ENCODE peak calls at places on chromosomes 6 and 20, in five cellular contexts. One of them, this sample, is unnamed.

GRCh38 chr20:46787986-46788762 is 78.7 kb downstream of the SLC2A10 start:
- DNase-seq in H1: no peak
- DNase-seq in HepG2: no peak
- DNase-seq in K562: no peak
- DNase-seq in GM12878: no peak
- DNase-seq in this sample: no peak

GRCh38 chr6:145749632-145750031 is 14.3 kb upstream of the EPM2A start:
- DNase-seq in H1: no peak
- DNase-seq in HepG2: peak
- DNase-seq in K562: peak
- DNase-seq in GM12878: no peak
- DNase-seq in this sample: no peak

GRCh38 chr20:46995561-46996142 is 101.0 kb downstream of the EYA2 start:
- DNase-seq in H1: no peak
- DNase-seq in HepG2: no peak
- DNase-seq in K562: no peak
- DNase-seq in GM12878: peak
- DNase-seq in this sample: no peak

GRCh38 chr6:96611342-96611964 is 48.5 kb downstream of the FHL5 start:
- DNase-seq in H1: no peak
- DNase-seq in HepG2: no peak
- DNase-seq in K562: no peak
- DNase-seq in GM12878: no peak
- DNase-seq in this sample: no peak

GRCh38 chr6:137401058-137401457 is 93.1 kb downstream of the OLIG3 start:
- DNase-seq in H1: no peak
- DNase-seq in HepG2: no peak
- DNase-seq in K562: no peak
- DNase-seq in GM12878: no peak
- DNase-seq in this sample: no peak

GRCh38 chr6:166987930-166988329 is 11.3 kb upstream of the CEP43 start:
- DNase-seq in H1: no peak
- DNase-seq in HepG2: no peak
- DNase-seq in K562: no peak
- DNase-seq in GM12878: no peak
- DNase-seq in this sample: no peak

GRCh38 chr6:19842030-19842429 is 4.9 kb downstream of the ID4 start:
- DNase-seq in H1: no peak
- DNase-seq in HepG2: no peak
- DNase-seq in K562: no peak
- DNase-seq in GM12878: no peak
- DNase-seq in this sample: no peak

GRCh38 chr6:5730586-5731263 is 276.0 kb downstream of the NRN1 start:
- DNase-seq in H1: no peak
- DNase-seq in HepG2: no peak
- DNase-seq in K562: no peak
- DNase-seq in GM12878: no peak
- DNase-seq in this sample: no peak

GRCh38 chr20:5784735-5785134 is 34.5 kb downstream of the SHLD1 start:
- DNase-seq in H1: no peak
- DNase-seq in HepG2: no peak
- DNase-seq in K562: peak
- DNase-seq in GM12878: no peak
- DNase-seq in this sample: no peak

GRCh38 chr6:157198425-157199279 is 124.7 kb downstream of the TMEM242 start:
- DNase-seq in H1: no peak
- DNase-seq in HepG2: no peak
- DNase-seq in K562: no peak
- DNase-seq in GM12878: no peak
- DNase-seq in this sample: no peak

GRCh38 chr6:22068561-22069346 is 228.1 kb downstream of the PRL start:
- DNase-seq in H1: no peak
- DNase-seq in HepG2: no peak
- DNase-seq in K562: no peak
- DNase-seq in GM12878: peak
- DNase-seq in this sample: no peak

GRCh38 chr6:80543598-80544181 is 437.2 kb downstream of the BCKDHB start:
- DNase-seq in H1: no peak
- DNase-seq in HepG2: no peak
- DNase-seq in K562: no peak
- DNase-seq in GM12878: no peak
- DNase-seq in this sample: peak

DNA sequence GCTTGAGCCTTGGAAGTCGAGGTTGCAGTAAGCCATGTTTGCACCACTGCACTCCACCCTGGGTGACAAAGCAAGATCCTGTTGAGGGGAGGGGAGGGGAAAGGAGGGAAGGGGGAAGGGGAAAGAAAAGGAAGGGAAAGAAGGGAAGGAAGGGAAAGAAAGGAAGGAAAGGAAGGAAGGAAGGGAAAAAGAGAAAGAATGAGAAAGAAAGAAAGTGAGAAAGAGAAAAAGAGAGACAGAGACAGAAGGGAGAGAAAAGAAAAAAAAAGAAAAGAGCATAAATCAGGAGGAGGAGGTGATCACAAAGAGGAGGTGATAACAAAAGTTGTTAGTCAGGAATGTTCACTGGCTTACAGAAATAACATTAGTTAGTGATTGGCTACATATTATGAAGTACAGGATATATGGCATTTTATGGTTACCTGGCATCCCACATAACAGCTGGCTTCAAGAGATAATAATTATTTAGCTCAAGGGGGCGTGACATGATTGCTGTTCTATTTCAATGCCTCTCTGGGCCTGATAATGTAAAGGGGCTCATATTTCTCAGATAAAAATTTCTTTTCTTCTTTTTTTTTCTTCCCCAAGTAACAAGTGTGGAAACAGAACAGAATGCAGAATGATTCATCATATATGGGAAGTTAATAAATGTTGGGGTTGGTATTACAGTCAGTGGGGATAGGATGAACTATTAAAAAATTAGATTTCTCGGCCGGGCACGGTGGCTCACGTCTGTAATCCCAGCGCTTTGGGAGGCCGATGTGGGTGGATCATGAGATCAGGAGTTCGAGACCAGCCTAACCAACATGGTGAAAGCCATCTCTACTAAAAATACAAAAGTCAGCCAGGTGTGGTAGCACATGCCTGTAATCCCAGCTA is 27.1 kb downstream of the SAMHD1 start:
- DNase-seq in H1: no peak
- DNase-seq in HepG2: no peak
- DNase-seq in K562: peak
- DNase-seq in GM12878: no peak
- DNase-seq in this sample: no peak
- TF ChIP-seq CREB1 in H1: no peak
- TF ChIP-seq CREB1 in HepG2: no peak
- TF ChIP-seq CREB1 in K562: no peak
- TF ChIP-seq CREB1 in GM12878: no peak
- TF ChIP-seq CREB1 in this sample: no peak

DNA sequence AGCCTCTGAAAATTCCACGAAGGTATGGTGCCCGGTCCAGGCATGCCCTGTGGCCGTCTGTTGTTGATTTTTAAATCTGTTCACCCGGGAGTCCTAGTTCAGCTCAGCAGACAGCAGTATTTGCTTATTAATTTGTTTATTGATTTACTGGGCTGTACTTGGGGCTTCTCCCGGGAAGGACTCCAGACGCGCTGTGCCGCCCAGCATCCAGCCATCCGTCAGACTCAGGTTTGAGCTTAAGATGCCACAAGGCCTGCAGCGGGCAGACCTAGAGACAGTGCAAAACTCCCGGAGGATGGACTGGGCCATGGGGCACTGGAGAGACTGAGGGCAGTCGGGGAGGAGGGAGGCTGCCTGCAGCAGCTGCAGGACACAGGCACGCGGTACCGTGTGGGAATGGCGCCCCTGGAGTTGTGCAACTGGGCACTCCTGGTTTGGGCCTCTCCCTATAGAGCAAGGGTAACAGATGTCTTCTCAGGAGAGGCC is 17.3 kb upstream of the CCDC167 start:
- DNase-seq in H1: no peak
- DNase-seq in HepG2: no peak
- DNase-seq in K562: no peak
- DNase-seq in GM12878: no peak
- DNase-seq in this sample: no peak
- TF ChIP-seq ATF3 in H1: no peak
- TF ChIP-seq ATF3 in HepG2: no peak
- TF ChIP-seq ATF3 in K562: no peak
- TF ChIP-seq ATF3 in GM12878: no peak
- TF ChIP-seq ATF3 in this sample: no peak

GRCh38 chr20:38202153-38202981 is 37.3 kb upstream of the TGM2 start:
- DNase-seq in H1: no peak
- DNase-seq in HepG2: no peak
- DNase-seq in K562: no peak
- DNase-seq in GM12878: no peak
- DNase-seq in this sample: no peak

GRCh38 chr20:38202982-38203293 is 37.9 kb upstream of the TGM2 start:
- DNase-seq in H1: no peak
- DNase-seq in HepG2: no peak
- DNase-seq in K562: no peak
- DNase-seq in GM12878: no peak
- DNase-seq in this sample: no peak

GRCh38 chr20:38199506-38200390 is 34.7 kb upstream of the TGM2 start:
- DNase-seq in H1: no peak
- DNase-seq in HepG2: no peak
- DNase-seq in K562: no peak
- DNase-seq in GM12878: no peak
- DNase-seq in this sample: no peak

GRCh38 chr20:38200646-38201045 is 35.6 kb upstream of the TGM2 start:
- DNase-seq in H1: no peak
- DNase-seq in HepG2: no peak
- DNase-seq in K562: no peak
- DNase-seq in GM12878: no peak
- DNase-seq in this sample: no peak

GRCh38 chr20:38201356-38201755 is 36.3 kb upstream of the TGM2 start:
- DNase-seq in H1: no peak
- DNase-seq in HepG2: no peak
- DNase-seq in K562: peak
- DNase-seq in GM12878: no peak
- DNase-seq in this sample: no peak
- TF ChIP-seq CREB1 in H1: no peak
- TF ChIP-seq CREB1 in HepG2: no peak
- TF ChIP-seq CREB1 in K562: no peak
- TF ChIP-seq CREB1 in GM12878: no peak
- TF ChIP-seq CREB1 in this sample: no peak

GRCh38 chr6:3825331-3825831 is 23.8 kb upstream of the FAM50B start:
- DNase-seq in H1: peak
- DNase-seq in HepG2: peak
- DNase-seq in K562: no peak
- DNase-seq in GM12878: no peak
- DNase-seq in this sample: peak
- TF ChIP-seq ATF3 in H1: no peak
- TF ChIP-seq ATF3 in HepG2: no peak
- TF ChIP-seq ATF3 in K562: no peak
- TF ChIP-seq ATF3 in GM12878: no peak
- TF ChIP-seq ATF3 in this sample: no peak

GRCh38 chr6:53541900-53542299 is 3.0 kb downstream of the GCLC start:
- DNase-seq in H1: no peak
- DNase-seq in HepG2: no peak
- DNase-seq in K562: no peak
- DNase-seq in GM12878: no peak
- DNase-seq in this sample: no peak
- TF ChIP-seq CREB1 in H1: no peak
- TF ChIP-seq CREB1 in HepG2: no peak
- TF ChIP-seq CREB1 in K562: no peak
- TF ChIP-seq CREB1 in GM12878: no peak
- TF ChIP-seq CREB1 in this sample: no peak

GRCh38 chr6:104640141-104640700 is 219.5 kb downstream of the HACE1 start:
- DNase-seq in H1: no peak
- DNase-seq in HepG2: no peak
- DNase-seq in K562: no peak
- DNase-seq in GM12878: no peak
- DNase-seq in this sample: no peak
- TF ChIP-seq ATF3 in H1: no peak
- TF ChIP-seq ATF3 in HepG2: no peak
- TF ChIP-seq ATF3 in K562: no peak
- TF ChIP-seq ATF3 in GM12878: no peak
- TF ChIP-seq ATF3 in this sample: no peak

GRCh38 chr20:33370296-33370695 is 31.0 kb downstream of the CDK5RAP1 start:
- DNase-seq in H1: no peak
- DNase-seq in HepG2: no peak
- DNase-seq in K562: no peak
- DNase-seq in GM12878: no peak
- DNase-seq in this sample: no peak

GRCh38 chr20:33372993-33373441 is 28.3 kb downstream of the CDK5RAP1 start:
- DNase-seq in H1: no peak
- DNase-seq in HepG2: peak
- DNase-seq in K562: no peak
- DNase-seq in GM12878: no peak
- DNase-seq in this sample: no peak

GRCh38 chr20:33377366-33377765 is 24.0 kb downstream of the CDK5RAP1 start:
- DNase-seq in H1: no peak
- DNase-seq in HepG2: no peak
- DNase-seq in K562: no peak
- DNase-seq in GM12878: no peak
- DNase-seq in this sample: no peak

GRCh38 chr20:33373735-33374605 is 27.3 kb downstream of the CDK5RAP1 start:
- DNase-seq in H1: no peak
- DNase-seq in HepG2: peak
- DNase-seq in K562: no peak
- DNase-seq in GM12878: no peak
- DNase-seq in this sample: no peak
- TF ChIP-seq CREB1 in H1: no peak
- TF ChIP-seq CREB1 in HepG2: peak
- TF ChIP-seq CREB1 in K562: no peak
- TF ChIP-seq CREB1 in GM12878: no peak
- TF ChIP-seq CREB1 in this sample: no peak

DNA sequence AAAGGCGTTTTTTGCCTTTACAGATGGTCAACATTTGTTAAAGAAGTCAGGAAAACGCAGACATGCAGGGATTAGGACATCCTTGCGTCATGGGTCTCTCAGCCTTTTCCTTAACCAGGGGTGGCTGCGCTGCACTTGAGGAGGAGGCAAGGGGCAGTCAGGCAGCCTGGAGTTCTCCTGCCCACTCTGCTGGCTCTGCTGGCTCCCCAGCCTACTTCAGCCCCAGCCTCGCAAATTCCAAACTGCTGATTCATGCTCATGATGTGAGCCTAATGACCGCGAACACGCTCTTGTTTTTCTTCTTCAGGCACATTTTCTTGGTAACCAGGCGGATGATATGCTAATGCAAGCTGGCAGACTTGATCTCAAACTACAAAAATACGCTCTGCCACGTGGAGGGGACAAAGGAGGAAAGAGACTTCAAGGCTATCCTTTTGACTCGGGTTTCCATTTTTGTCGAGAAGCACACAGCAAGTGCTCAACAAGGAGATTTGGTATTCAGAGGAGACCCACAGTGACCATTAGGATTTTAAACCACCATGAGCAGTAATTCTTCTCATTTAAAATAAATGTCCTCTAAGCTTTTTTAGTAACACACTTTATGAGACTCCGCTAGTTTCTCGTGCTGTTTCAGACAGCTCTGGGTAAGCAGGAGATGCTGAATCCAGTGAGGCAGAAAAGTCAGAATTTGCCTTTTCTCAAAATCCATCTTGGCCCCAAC is 290.2 kb upstream of the STXBP5 start:
- DNase-seq in H1: peak
- DNase-seq in HepG2: peak
- DNase-seq in K562: peak
- DNase-seq in GM12878: no peak
- DNase-seq in this sample: peak
- TF ChIP-seq ATF3 in H1: no peak
- TF ChIP-seq ATF3 in HepG2: no peak
- TF ChIP-seq ATF3 in K562: peak
- TF ChIP-seq ATF3 in GM12878: no peak
- TF ChIP-seq ATF3 in this sample: no peak